ENCODE peak calls at places on chromosomes 11 and 22, in seven cellular contexts. P, Z, E, H, C, K and I are unnamed samples.

GRCh38 chr22:27377901-27378300 is 423.7 kb downstream of the MN1 start:
- DNase-seq in P (no peak), Z (peak), E (no peak), H (peak), C (no peak), K (no peak), I (no peak)

GRCh38 chr22:22030493-22031182 is 48.1 kb upstream of the TOP3B start:
- DNase-seq in P (no peak), Z (no peak), E (no peak), H (peak), C (no peak), K (no peak), I (no peak)

GRCh38 chr11:102047305-102047924 is at the start of gene CFAP300:
- DNase-seq in P (peak), Z (peak), E (peak), H (peak), C (peak), K (peak), I (peak)

GRCh38 chr11:86456075-86456939 is 81.6 kb downstream of the CCDC81 start:
- DNase-seq in P (peak), Z (peak), E (peak), H (peak), C (peak), K (peak), I (peak)

GRCh38 chr22:37741312-37741795 is 44.5 kb downstream of the TRIOBP start:
- DNase-seq in P (no peak), Z (peak), E (no peak), H (no peak), C (peak), K (no peak), I (peak)

GRCh38 chr11:69694781-69695180 is 9.0 kb downstream of the FGF19 start:
- DNase-seq in P (no peak), Z (no peak), E (peak), H (no peak), C (no peak), K (no peak), I (no peak)

GRCh38 chr11:46277313-46277622 is 194 bp upstream of the CREB3L1 start:
- DNase-seq in P (no peak), Z (no peak), E (no peak), H (no peak), C (no peak), K (no peak), I (no peak)

GRCh38 chr22:42366815-42367581 is 65.2 kb downstream of the NFAM1 start:
- DNase-seq in P (no peak), Z (no peak), E (no peak), H (no peak), C (no peak), K (no peak), I (no peak)

GRCh38 chr11:127103586-127104388 is 103.2 kb upstream of the KIRREL3 start:
- DNase-seq in P (no peak), Z (no peak), E (no peak), H (no peak), C (no peak), K (no peak), I (no peak)

GRCh38 chr11:112715091-112715490 is 246.1 kb upstream of the NCAM1 start:
- DNase-seq in P (no peak), Z (no peak), E (no peak), H (no peak), C (no peak), K (no peak), I (peak)

GRCh38 chr11:14907411-14908213 is 15.6 kb upstream of the CYP2R1 start:
- DNase-seq in P (peak), Z (peak), E (peak), H (peak), C (peak), K (peak), I (peak)

GRCh38 chr11:47143322-47143721 is 33.4 kb downstream of the ARFGAP2 start:
- DNase-seq in P (no peak), Z (no peak), E (no peak), H (no peak), C (no peak), K (no peak), I (peak)

GRCh38 chr11:125414121-125414520 is 81.9 kb downstream of the FEZ1 start:
- DNase-seq in P (no peak), Z (no peak), E (no peak), H (no peak), C (no peak), K (no peak), I (no peak)

GRCh38 chr11:8766993-8767374 is 84.4 kb downstream of the RPL27A start:
- DNase-seq in P (no peak), Z (peak), E (no peak), H (no peak), C (no peak), K (no peak), I (peak)

GRCh38 chr22:45997077-45997774 is 20.3 kb upstream of the WNT7B start:
- DNase-seq in P (no peak), Z (peak), E (no peak), H (peak), C (no peak), K (no peak), I (peak)

GRCh38 chr22:19942071-19942885 is 660 bp upstream of the TXNRD2 start:
- DNase-seq in P (no peak), Z (peak), E (peak), H (peak), C (no peak), K (no peak), I (peak)

GRCh38 chr22:27467039-27467438 is 334.5 kb downstream of the MN1 start:
- DNase-seq in P (no peak), Z (no peak), E (no peak), H (no peak), C (no peak), K (no peak), I (peak)

GRCh38 chr22:35568751-35569725 is 28.4 kb downstream of the RASD2 start:
- DNase-seq in P (no peak), Z (peak), E (no peak), H (no peak), C (no peak), K (no peak), I (peak)